ENCODE peak calls at places on chromosomes 11 and 22, in six cellular contexts. F, H, X, M, I and B are unnamed samples.

GRCh38 chr22:41280065-41280464 is 5.9 kb downstream of the RANGAP1 start:
- DNase-seq in F (no peak), H (no peak), X (no peak), M (no peak), I (no peak), B (no peak)

GRCh38 chr11:39078465-39078864 is 2381.0 kb downstream of the LRRC4C start:
- DNase-seq in F (no peak), H (no peak), X (no peak), M (no peak), I (no peak), B (no peak)

GRCh38 chr11:45451766-45452440 is 165.8 kb upstream of the SYT13 start:
- DNase-seq in F (no peak), H (peak; percentile 87), X (no peak), M (no peak), I (no peak), B (no peak)

GRCh38 chr11:20162824-20163777 is 2.8 kb upstream of the DBX1 start:
- DNase-seq in F (no peak), H (peak; percentile 27), X (no peak), M (no peak), I (no peak), B (no peak)

GRCh38 chr22:47162865-47163264 is 400.4 kb downstream of the TBC1D22A start:
- DNase-seq in F (peak; percentile 19), H (no peak), X (no peak), M (no peak), I (no peak), B (no peak)

GRCh38 chr22:37552560-37553163 is 7.6 kb upstream of the CDC42EP1 start:
- DNase-seq in F (no peak), H (peak; percentile 80), X (peak; percentile 84), M (no peak), I (no peak), B (no peak)

GRCh38 chr11:44985721-44986120 is 35.0 kb upstream of the TP53I11 start:
- DNase-seq in F (no peak), H (no peak), X (no peak), M (no peak), I (no peak), B (no peak)

GRCh38 chr11:41301023-41301422 is 158.4 kb downstream of the LRRC4C start:
- DNase-seq in F (no peak), H (peak; percentile 14), X (no peak), M (no peak), I (no peak), B (no peak)

GRCh38 chr11:118319031-118319814 is 14.7 kb downstream of the CD3E start:
- DNase-seq in F (no peak), H (no peak), X (no peak), M (no peak), I (no peak), B (no peak)

GRCh38 chr11:2466869-2467694 is 22.3 kb downstream of the KCNQ1 start:
- DNase-seq in F (no peak), H (no peak), X (peak; percentile 8), M (peak; percentile 68), I (peak; percentile 85), B (peak; percentile 67)

GRCh38 chr11:65585396-65586246 is 9.8 kb downstream of the EHBP1L1 start:
- DNase-seq in F (no peak), H (no peak), X (no peak), M (no peak), I (no peak), B (no peak)

GRCh38 chr11:11478021-11478420 is 125.0 kb upstream of the CSNK2A3 start:
- DNase-seq in F (no peak), H (no peak), X (no peak), M (no peak), I (no peak), B (no peak)

GRCh38 chr11:70331901-70332300 is 61.4 kb downstream of the PPFIA1 start:
- DNase-seq in F (no peak), H (no peak), X (no peak), M (no peak), I (no peak), B (no peak)

GRCh38 chr22:29394931-29395581 is 6.7 kb upstream of the AP1B1 start:
- DNase-seq in F (peak; percentile 55), H (peak; percentile 84), X (peak; percentile 63), M (peak; percentile 53), I (peak; percentile 71), B (peak; percentile 73)

GRCh38 chr11:73969991-73970800 is 12.4 kb downstream of the UCP2 start:
- DNase-seq in F (no peak), H (no peak), X (no peak), M (no peak), I (no peak), B (peak; percentile 69)

GRCh38 chr11:130379276-130379675 is 49.1 kb downstream of the ADAMTS8 start:
- DNase-seq in F (no peak), H (no peak), X (no peak), M (no peak), I (no peak), B (no peak)

GRCh38 chr11:7597620-7598019 is 75.7 kb downstream of the CYB5R2 start:
- DNase-seq in F (peak; percentile 68), H (no peak), X (no peak), M (no peak), I (no peak), B (no peak)

GRCh38 chr11:122732342-122733300 is 77.1 kb downstream of the UBASH3B start:
- DNase-seq in F (no peak), H (no peak), X (no peak), M (no peak), I (no peak), B (no peak)

GRCh38 chr11:56889986-56890385 is 98.7 kb upstream of the OR5AK2 start:
- DNase-seq in F (no peak), H (no peak), X (no peak), M (no peak), I (no peak), B (no peak)

GRCh38 chr11:19072464-19072863 is 11.9 kb upstream of the MRGPRX2 start:
- DNase-seq in F (no peak), H (no peak), X (no peak), M (no peak), I (no peak), B (no peak)

GRCh38 chr11:71139516-71140205 is 112.7 kb downstream of the SHANK2 start:
- DNase-seq in F (peak; percentile 49), H (peak; percentile 51), X (peak; percentile 28), M (no peak), I (no peak), B (no peak)

GRCh38 chr11:132838621-132839020 is 693.7 kb downstream of the OPCML start:
- DNase-seq in F (no peak), H (peak; percentile 31), X (no peak), M (no peak), I (no peak), B (no peak)

GRCh38 chr11:133228406-133229330 is 303.6 kb downstream of the OPCML start:
- DNase-seq in F (no peak), H (no peak), X (peak; percentile 13), M (no peak), I (no peak), B (no peak)

DNA sequence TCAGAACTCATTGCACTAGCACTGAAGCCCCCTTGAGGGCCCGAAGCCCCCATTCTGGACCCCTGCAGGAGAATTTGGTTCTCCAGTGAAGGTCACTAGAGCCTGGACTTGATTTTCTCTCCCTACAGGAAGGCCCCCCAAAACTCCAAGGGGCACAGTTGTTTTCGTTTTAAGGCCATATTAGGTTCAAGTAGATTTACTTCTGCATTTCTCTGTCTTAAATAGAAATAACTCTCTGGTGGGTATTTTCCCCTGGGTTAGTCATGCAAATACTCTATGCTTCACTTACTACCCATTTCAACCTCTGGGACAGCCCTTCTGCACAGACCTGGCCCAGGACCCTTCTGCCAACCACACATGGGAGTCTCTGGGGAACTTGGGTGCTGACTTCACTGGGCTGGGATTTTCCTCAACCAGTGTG is 41.6 kb downstream of the WEE1 start:
- DNase-seq in F (no peak), H (no peak), X (no peak), M (no peak), I (no peak), B (no peak)
- H3K4me3 ChIP-seq in F (peak overlapping the region; percentile 53), H (no peak overlapping the region), X (peak overlapping the region; percentile 49), M (no peak overlapping the region), I (no peak overlapping the region), B (no peak overlapping the region)

GRCh38 chr11:114085965-114086364 is 26.5 kb downstream of the ZBTB16 start:
- DNase-seq in F (no peak), H (no peak), X (no peak), M (no peak), I (no peak), B (no peak)
- H3K4me3 ChIP-seq in F (no peak overlapping the region), H (no peak overlapping the region), X (no peak overlapping the region), M (no peak overlapping the region), I (no peak overlapping the region), B (no peak overlapping the region)

DNA sequence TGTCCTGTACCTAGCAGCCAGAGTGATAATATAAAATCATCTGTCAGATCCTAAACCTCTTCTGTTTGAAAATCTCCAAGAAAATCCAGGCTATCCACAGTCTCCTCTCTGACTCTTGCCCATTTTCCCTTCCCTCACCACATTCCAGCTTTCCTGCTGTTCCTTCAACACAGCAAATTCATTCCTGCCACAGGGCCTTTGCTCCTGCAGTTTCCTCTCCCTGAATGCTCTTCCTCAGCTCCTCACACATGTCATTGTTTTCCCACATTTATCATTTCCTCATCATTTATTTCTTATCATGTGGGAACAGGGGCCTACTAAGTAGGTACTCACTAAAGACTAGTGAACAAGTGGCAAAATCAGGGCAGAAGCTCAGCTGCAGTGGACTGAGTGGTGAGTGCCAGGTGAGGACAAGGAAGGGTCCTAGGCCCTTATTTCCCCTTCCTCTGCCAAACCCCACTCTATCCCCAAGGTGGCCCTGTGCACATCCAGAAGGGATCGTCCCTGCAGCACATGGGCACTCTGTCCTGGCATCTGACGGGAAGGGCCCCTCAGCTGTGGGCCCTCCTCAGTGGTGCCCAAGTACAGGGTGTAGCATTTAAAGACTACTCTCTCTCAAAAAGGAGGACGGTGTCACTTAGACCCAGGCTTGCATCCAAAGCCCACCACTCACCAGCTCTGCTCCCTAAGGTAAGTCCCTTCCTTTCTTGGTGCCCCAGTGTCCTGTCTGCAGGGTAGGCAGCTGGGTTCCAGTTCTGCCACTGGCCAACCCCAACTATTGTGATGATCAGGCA is 2.0 kb downstream of the LRRC32 start:
- DNase-seq in F (peak; percentile 23), H (no peak), X (no peak), M (no peak), I (no peak), B (no peak)
- H3K4me3 ChIP-seq in F (peak overlapping the region; percentile 51), H (no peak overlapping the region), X (peak overlapping the region; percentile 75), M (no peak overlapping the region), I (no peak overlapping the region), B (no peak overlapping the region)

GRCh38 chr11:33829430-33830141 is 55.3 kb upstream of the FBXO3 start:
- DNase-seq in F (peak; percentile 46), H (peak; percentile 82), X (peak; percentile 43), M (peak; percentile 41), I (peak; percentile 76), B (peak; percentile 35)

GRCh38 chr11:33828604-33829429 is 54.5 kb upstream of the FBXO3 start:
- DNase-seq in F (no peak), H (no peak), X (no peak), M (no peak), I (no peak), B (no peak)

GRCh38 chr11:33835143-33835878 is 56.6 kb downstream of the LMO2 start:
- DNase-seq in F (no peak), H (peak; percentile 66), X (no peak), M (no peak), I (peak; percentile 52), B (peak; percentile 18)

GRCh38 chr11:33830903-33831648 is 56.8 kb upstream of the FBXO3 start:
- DNase-seq in F (no peak), H (no peak), X (no peak), M (no peak), I (no peak), B (no peak)

DNA sequence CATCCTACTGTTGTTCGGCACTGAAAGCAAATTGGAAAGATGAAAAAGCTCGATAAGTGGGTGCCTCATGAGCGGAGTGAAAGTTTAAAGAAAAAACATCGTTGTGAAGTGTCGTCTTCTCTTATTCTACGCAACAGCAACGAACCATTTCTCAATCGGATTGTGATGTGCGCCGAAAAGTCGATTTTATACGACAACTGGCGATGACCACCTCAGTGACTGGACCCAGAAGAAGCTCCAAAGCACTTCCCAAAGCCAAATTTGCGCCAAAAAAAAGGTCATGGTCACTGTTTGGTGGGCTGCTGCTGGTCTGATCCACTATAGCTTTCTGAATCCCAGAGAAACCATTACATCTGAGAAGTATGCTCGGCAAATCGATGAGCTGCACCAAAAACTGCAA is 58.4 kb upstream of the FBXO3 start:
- DNase-seq in F (no peak), H (no peak), X (no peak), M (no peak), I (no peak), B (no peak)
- H3K4me3 ChIP-seq in F (no peak overlapping the region), H (no peak overlapping the region), X (no peak overlapping the region), M (no peak overlapping the region), I (no peak overlapping the region), B (no peak overlapping the region)